ENCODE peak calls at places on chromosomes 2 and 18, in four cellular contexts. F is WTC11, G is GM12878, E is HepG2. O is an unnamed sample.

GRCh38 chr18:22915337-22915736 is 17.8 kb upstream of the RBBP8 start:
- DNase-seq in G (no peak), F (no peak), E (no peak), O (no peak)

GRCh38 chr18:63477972-63478371 is 1.2 kb downstream of the SERPINB5 start:
- DNase-seq in G (no peak), F (no peak), E (no peak), O (no peak)

GRCh38 chr2:3277050-3277747 is 100.4 kb downstream of the EIPR1 start:
- DNase-seq in G (no peak), E (no peak), F (no peak), O (no peak)

GRCh38 chr2:216761119-216761518 is 65.8 kb upstream of the IGFBP5 start:
- DNase-seq in F (no peak), G (no peak), E (no peak), O (no peak)

GRCh38 chr2:105576440-105577241 is 168.1 kb upstream of the NCK2 start:
- DNase-seq in G (no peak), F (peak; percentile 29), E (peak; percentile 54), O (peak; percentile 38)

GRCh38 chr18:61702007-61702406 is 190.8 kb downstream of the RNF152 start:
- DNase-seq in G (no peak), E (no peak), F (no peak), O (no peak)

GRCh38 chr2:100757621-100758394 is 62.1 kb upstream of the NPAS2 start:
- DNase-seq in F (no peak), G (no peak), E (peak; percentile 66), O (no peak)

GRCh38 chr2:8427211-8427610 is 254.6 kb upstream of the ID2 start:
- DNase-seq in G (no peak), F (no peak), E (no peak), O (no peak)

GRCh38 chr2:210198326-210198725 is 26.9 kb downstream of the ACADL start:
- DNase-seq in G (no peak), E (no peak), F (no peak), O (no peak)

GRCh38 chr2:231721641-231722310 is 13.5 kb downstream of the PTMA start:
- DNase-seq in E (no peak), G (no peak), F (no peak), O (no peak)

GRCh38 chr2:165924950-165925349 is 28.6 kb downstream of the TTC21B start:
- DNase-seq in G (no peak), F (no peak), E (no peak), O (no peak)

GRCh38 chr18:23853448-23854210 is 160.9 kb upstream of the TTC39C start:
- DNase-seq in E (no peak), F (no peak), G (no peak), O (no peak)

GRCh38 chr2:207085110-207085509 is 80.6 kb downstream of the KLF7 start:
- DNase-seq in F (no peak), E (no peak), G (no peak), O (no peak)

GRCh38 chr2:191048073-191048472 is 34.1 kb upstream of the STAT1 start:
- DNase-seq in G (no peak), E (no peak), F (no peak), O (no peak)

GRCh38 chr2:84653302-84653701 is 137.0 kb downstream of the DNAH6 start:
- DNase-seq in F (no peak), G (no peak), E (no peak), O (no peak)

GRCh38 chr2:12915792-12916191 is 199.1 kb downstream of the TRIB2 start:
- DNase-seq in E (no peak), F (no peak), G (no peak), O (no peak)

GRCh38 chr2:214550774-214551173 is 139.9 kb downstream of the VWC2L start:
- DNase-seq in E (no peak), G (no peak), F (no peak), O (no peak)

GRCh38 chr2:160928854-160929301 is 231.3 kb upstream of the TANK start:
- DNase-seq in G (no peak), E (peak; percentile 91), F (no peak), O (no peak)

GRCh38 chr2:28347193-28347592 is 45.5 kb upstream of the FOSL2 start:
- DNase-seq in G (no peak), E (no peak), F (no peak), O (no peak)

GRCh38 chr2:224952942-224953657 is 89.2 kb downstream of the DOCK10 start:
- DNase-seq in E (no peak), G (no peak), F (no peak), O (no peak)

GRCh38 chr2:205698556-205699282 is 16.4 kb downstream of the NRP2 start:
- DNase-seq in E (no peak), G (no peak), F (no peak), O (no peak)

GRCh38 chr2:71129114-71129890 is 727 bp downstream of the MCEE start:
- DNase-seq in G (no peak), E (no peak), F (no peak), O (no peak)

GRCh38 chr2:1634681-1635341 is 109.5 kb downstream of the PXDN start:
- DNase-seq in F (no peak), G (no peak), E (no peak), O (no peak)

GRCh38 chr2:110852541-110853263 is 120.3 kb downstream of the ACOXL start:
- DNase-seq in F (no peak), E (no peak), G (no peak), O (no peak)

GRCh38 chr2:190407662-190408537 is at the start of gene MFSD6:
- DNase-seq in F (peak; percentile 63), E (no peak), G (no peak), O (peak; percentile 63)

GRCh38 chr2:103669579-103669978 is 907.7 kb downstream of the TMEM182 start:
- DNase-seq in G (no peak), E (no peak), F (no peak), O (no peak)

GRCh38 chr2:37630298-37630697 is 41.1 kb downstream of the CDC42EP3 start:
- DNase-seq in E (no peak), G (no peak), F (no peak), O (no peak)

GRCh38 chr2:68936462-68936861 is 16.2 kb downstream of the GKN2 start:
- DNase-seq in G (no peak), F (no peak), E (no peak), O (no peak)

GRCh38 chr2:127324635-127325034 is 30.7 kb upstream of the ERCC3 start:
- DNase-seq in F (no peak), G (no peak), E (peak; percentile 59), O (peak; percentile 35)

GRCh38 chr18:37393945-37394609 is 171.5 kb downstream of the CELF4 start:
- DNase-seq in F (peak; percentile 91), E (no peak), G (no peak), O (peak; percentile 65)

GRCh38 chr2:3280683-3281520 is 96.7 kb downstream of the EIPR1 start:
- DNase-seq in G (no peak), E (no peak), F (no peak), O (no peak)

GRCh38 chr2:241443486-241444223 is 64.7 kb downstream of the STK25 start:
- DNase-seq in E (no peak), G (peak; percentile 83), F (no peak), O (no peak)

GRCh38 chr2:196160101-196160500 is 11.3 kb downstream of the STK17B start:
- DNase-seq in E (no peak), F (no peak), G (peak; percentile 86), O (peak; percentile 47)

GRCh38 chr2:83103602-83104001 is 1355.5 kb downstream of the SUCLG1 start:
- DNase-seq in F (no peak), G (no peak), E (no peak), O (no peak)

GRCh38 chr2:8608411-8608954 is 73.4 kb upstream of the ID2 start:
- DNase-seq in F (no peak), E (no peak), G (peak; percentile 39), O (no peak)

GRCh38 chr18:29377346-29377745 is 1200.4 kb upstream of the CDH2 start:
- DNase-seq in G (no peak), F (no peak), E (no peak), O (no peak)

DNA sequence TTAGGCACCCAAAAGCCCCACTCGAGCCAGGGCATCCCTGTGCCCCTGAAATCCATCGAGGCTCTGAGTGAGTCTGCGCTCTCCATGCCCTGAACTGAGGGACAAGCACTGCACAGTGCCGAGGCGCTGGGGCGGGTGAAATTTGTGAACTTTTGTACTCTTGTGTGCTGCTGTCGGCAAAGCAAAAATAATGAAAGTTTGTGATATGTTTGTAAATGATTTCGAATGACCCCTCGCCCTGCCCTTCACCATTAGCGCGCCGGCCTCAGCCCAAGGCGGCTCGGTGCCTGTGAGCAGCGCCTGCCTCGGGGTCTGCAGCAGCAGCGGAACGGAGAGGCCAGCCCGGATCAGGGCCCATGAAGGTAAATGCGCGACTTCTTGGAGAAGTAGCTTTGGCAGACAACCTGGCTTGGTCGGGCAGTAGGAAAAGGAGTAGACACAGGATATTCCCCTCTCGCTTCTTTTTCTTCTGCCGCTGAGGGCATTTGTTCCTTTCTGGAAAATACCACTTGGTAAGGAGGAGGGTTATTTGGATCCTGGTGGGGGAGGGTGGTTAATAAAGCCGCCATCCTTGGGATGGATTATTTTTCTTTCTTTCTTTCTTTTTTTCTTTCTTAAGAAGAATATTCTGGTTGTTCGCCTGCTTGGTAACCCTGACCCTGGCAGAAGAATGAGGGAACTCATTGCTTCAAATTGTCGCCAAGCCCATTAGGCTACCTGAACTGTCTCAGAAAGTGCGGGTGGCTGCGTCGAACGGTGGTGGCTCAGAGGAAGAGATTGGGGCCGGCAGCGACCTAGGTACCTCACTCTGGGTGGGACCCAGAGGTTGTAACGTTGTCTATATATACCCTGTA is 1.6 kb upstream of the HOXD4 start:
- DNase-seq in G (no peak), E (no peak), F (no peak), O (no peak)
- TF ChIP-seq CBFB in G (no peak), E (no peak), F (no peak), O (no peak)

DNA sequence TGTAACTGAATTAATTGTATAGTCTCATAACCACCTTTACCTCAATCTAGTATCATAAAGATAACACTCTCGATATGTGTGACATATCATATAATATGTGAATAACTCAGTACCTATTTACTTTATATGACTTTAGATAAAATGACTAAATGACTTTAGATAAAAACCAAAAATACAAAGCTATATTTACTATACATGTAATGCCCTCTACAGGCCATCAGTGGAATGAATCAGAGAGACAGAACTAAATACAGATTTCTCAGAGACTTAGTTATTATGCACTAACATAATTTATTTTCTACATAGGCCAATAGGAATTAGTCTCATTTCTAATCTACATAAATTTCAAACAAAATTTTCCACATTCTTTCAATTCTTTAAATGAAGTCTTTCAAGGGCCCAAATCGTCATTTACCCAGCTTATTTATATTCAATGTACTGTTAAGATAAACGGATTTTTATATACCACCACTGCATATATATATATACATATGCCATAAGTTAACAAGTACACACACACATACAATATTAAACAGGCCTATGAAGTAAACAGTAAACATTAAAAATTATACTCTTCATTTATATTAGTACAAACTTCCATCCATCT is 219.9 kb downstream of the EXOC6B start:
- DNase-seq in G (no peak), F (no peak), E (peak; percentile 17), O (peak; percentile 23)
- TF ChIP-seq CBFB in G (no peak), F (no peak), E (no peak), O (no peak)

GRCh38 chr2:151943461-151943860 is 115.2 kb upstream of the ARL5A start:
- DNase-seq in G (no peak), F (no peak), E (no peak), O (no peak)

GRCh38 chr2:151947524-151948165 is 119.4 kb upstream of the ARL5A start:
- DNase-seq in F (peak; percentile 16), E (no peak), G (no peak), O (no peak)

GRCh38 chr2:151945602-151946001 is 117.4 kb upstream of the ARL5A start:
- DNase-seq in F (no peak), E (peak; percentile 21), G (no peak), O (no peak)

GRCh38 chr2:151945186-151945585 is 117.0 kb upstream of the ARL5A start:
- DNase-seq in F (no peak), G (no peak), E (no peak), O (no peak)

GRCh38 chr2:151946856-151947523 is 118.8 kb upstream of the ARL5A start:
- DNase-seq in F (peak; percentile 62), G (no peak), E (peak; percentile 45), O (peak; percentile 70)
- TF ChIP-seq CBFB in F (no peak), G (no peak), E (no peak), O (no peak)

GRCh38 chr2:163794635-163795034 is 58.8 kb upstream of the FIGN start:
- DNase-seq in G (no peak), F (no peak), E (no peak), O (no peak)
- TF ChIP-seq CBFB in G (no peak), F (no peak), E (no peak), O (no peak)